ENCODE peak calls at places on chromosomes 2 and 18, in four cellular contexts. One of them, this sample, is unnamed.
A peak's percentile ranks its signal among the peaks of the same experiment; 100 is the strongest.

GRCh38 chr2:43219383-43220228 is 6.8 kb downstream of the ZFP36L2 start:
- DNase-seq in epithelial cell of esophagus: peak; percentile 83
- DNase-seq in prostate gland: peak; percentile 85
- DNase-seq in activated B cell treated with CpG ODN at 0.5 μM for 24 hours: peak; percentile 58
- DNase-seq in this sample: peak; percentile 78

GRCh38 chr18:52060612-52061259 is 279.3 kb upstream of the DCC start:
- DNase-seq in prostate gland: no peak
- DNase-seq in activated B cell treated with CpG ODN at 0.5 μM for 24 hours: no peak
- DNase-seq in epithelial cell of esophagus: no peak
- DNase-seq in this sample: no peak

GRCh38 chr2:85577386-85578242 is at the start of gene VAMP8:
- DNase-seq in epithelial cell of esophagus: peak; percentile 91
- DNase-seq in activated B cell treated with CpG ODN at 0.5 μM for 24 hours: peak; percentile 56
- DNase-seq in prostate gland: peak; percentile 94
- DNase-seq in this sample: no peak

GRCh38 chr2:25851740-25852503 is 26.4 kb downstream of the ASXL2 start:
- DNase-seq in prostate gland: no peak
- DNase-seq in epithelial cell of esophagus: peak; percentile 75
- DNase-seq in activated B cell treated with CpG ODN at 0.5 μM for 24 hours: no peak
- DNase-seq in this sample: peak; percentile 82

GRCh38 chr2:85710687-85711577 is 16.8 kb downstream of the GNLY start:
- DNase-seq in epithelial cell of esophagus: no peak
- DNase-seq in prostate gland: no peak
- DNase-seq in activated B cell treated with CpG ODN at 0.5 μM for 24 hours: no peak
- DNase-seq in this sample: no peak

GRCh38 chr18:58254873-58255511 is 211.0 kb downstream of the NEDD4L start:
- DNase-seq in activated B cell treated with CpG ODN at 0.5 μM for 24 hours: no peak
- DNase-seq in prostate gland: peak; percentile 36
- DNase-seq in epithelial cell of esophagus: no peak
- DNase-seq in this sample: no peak

GRCh38 chr2:102514061-102514785 is 41.2 kb downstream of the SLC9A4 start:
- DNase-seq in prostate gland: no peak
- DNase-seq in epithelial cell of esophagus: peak; percentile 92
- DNase-seq in activated B cell treated with CpG ODN at 0.5 μM for 24 hours: no peak
- DNase-seq in this sample: peak; percentile 81

GRCh38 chr2:157839162-157839801 is 36.8 kb downstream of the ACVR1 start:
- DNase-seq in prostate gland: no peak
- DNase-seq in activated B cell treated with CpG ODN at 0.5 μM for 24 hours: no peak
- DNase-seq in epithelial cell of esophagus: peak; percentile 32
- DNase-seq in this sample: peak; percentile 61

GRCh38 chr2:17879137-17879912 is 858 bp downstream of the KCNS3 start:
- DNase-seq in epithelial cell of esophagus: peak; percentile 81
- DNase-seq in prostate gland: peak; percentile 68
- DNase-seq in activated B cell treated with CpG ODN at 0.5 μM for 24 hours: peak; percentile 30
- DNase-seq in this sample: peak; percentile 22

GRCh38 chr2:147709655-147710054 is 135.2 kb upstream of the ACVR2A start:
- DNase-seq in activated B cell treated with CpG ODN at 0.5 μM for 24 hours: no peak
- DNase-seq in prostate gland: no peak
- DNase-seq in epithelial cell of esophagus: no peak
- DNase-seq in this sample: no peak

GRCh38 chr2:127065932-127066318 is 41.0 kb downstream of the BIN1 start:
- DNase-seq in prostate gland: no peak
- DNase-seq in activated B cell treated with CpG ODN at 0.5 μM for 24 hours: no peak
- DNase-seq in epithelial cell of esophagus: no peak
- DNase-seq in this sample: no peak

GRCh38 chr2:127063701-127064590 is 43.0 kb downstream of the BIN1 start:
- DNase-seq in epithelial cell of esophagus: no peak
- DNase-seq in prostate gland: no peak
- DNase-seq in activated B cell treated with CpG ODN at 0.5 μM for 24 hours: no peak
- DNase-seq in this sample: no peak

GRCh38 chr2:127066942-127067341 is 40.0 kb downstream of the BIN1 start:
- DNase-seq in epithelial cell of esophagus: no peak
- DNase-seq in prostate gland: no peak
- DNase-seq in activated B cell treated with CpG ODN at 0.5 μM for 24 hours: no peak
- DNase-seq in this sample: no peak

GRCh38 chr2:127065299-127065931 is 41.5 kb downstream of the BIN1 start:
- DNase-seq in epithelial cell of esophagus: no peak
- DNase-seq in prostate gland: no peak
- DNase-seq in activated B cell treated with CpG ODN at 0.5 μM for 24 hours: no peak
- DNase-seq in this sample: no peak

GRCh38 chr2:127064642-127065250 is 42.2 kb downstream of the BIN1 start:
- DNase-seq in activated B cell treated with CpG ODN at 0.5 μM for 24 hours: no peak
- DNase-seq in epithelial cell of esophagus: peak; percentile 97
- DNase-seq in prostate gland: peak; percentile 54
- DNase-seq in this sample: peak; percentile 95
- TF ChIP-seq CTCF in activated B cell treated with CpG ODN at 0.5 μM for 24 hours: no peak
- TF ChIP-seq CTCF in epithelial cell of esophagus: no peak
- TF ChIP-seq CTCF in prostate gland: no peak
- TF ChIP-seq CTCF in this sample: peak; percentile 41

GRCh38 chr2:69013837-69014796 is 1.1 kb downstream of the ANTXR1 start:
- DNase-seq in prostate gland: no peak
- DNase-seq in activated B cell treated with CpG ODN at 0.5 μM for 24 hours: no peak
- DNase-seq in epithelial cell of esophagus: no peak
- DNase-seq in this sample: peak; percentile 30

GRCh38 chr2:69011611-69012157 is 1.3 kb upstream of the ANTXR1 start:
- DNase-seq in epithelial cell of esophagus: no peak
- DNase-seq in prostate gland: no peak
- DNase-seq in activated B cell treated with CpG ODN at 0.5 μM for 24 hours: no peak
- DNase-seq in this sample: no peak

GRCh38 chr2:69012310-69013122 is 463 bp upstream of the ANTXR1 start:
- DNase-seq in activated B cell treated with CpG ODN at 0.5 μM for 24 hours: peak; percentile 33
- DNase-seq in prostate gland: peak; percentile 51
- DNase-seq in epithelial cell of esophagus: peak; percentile 49
- DNase-seq in this sample: no peak

GRCh38 chr2:69010437-69011194 is 2.4 kb upstream of the ANTXR1 start:
- DNase-seq in prostate gland: no peak
- DNase-seq in activated B cell treated with CpG ODN at 0.5 μM for 24 hours: no peak
- DNase-seq in epithelial cell of esophagus: no peak
- DNase-seq in this sample: peak; percentile 19

DNA sequence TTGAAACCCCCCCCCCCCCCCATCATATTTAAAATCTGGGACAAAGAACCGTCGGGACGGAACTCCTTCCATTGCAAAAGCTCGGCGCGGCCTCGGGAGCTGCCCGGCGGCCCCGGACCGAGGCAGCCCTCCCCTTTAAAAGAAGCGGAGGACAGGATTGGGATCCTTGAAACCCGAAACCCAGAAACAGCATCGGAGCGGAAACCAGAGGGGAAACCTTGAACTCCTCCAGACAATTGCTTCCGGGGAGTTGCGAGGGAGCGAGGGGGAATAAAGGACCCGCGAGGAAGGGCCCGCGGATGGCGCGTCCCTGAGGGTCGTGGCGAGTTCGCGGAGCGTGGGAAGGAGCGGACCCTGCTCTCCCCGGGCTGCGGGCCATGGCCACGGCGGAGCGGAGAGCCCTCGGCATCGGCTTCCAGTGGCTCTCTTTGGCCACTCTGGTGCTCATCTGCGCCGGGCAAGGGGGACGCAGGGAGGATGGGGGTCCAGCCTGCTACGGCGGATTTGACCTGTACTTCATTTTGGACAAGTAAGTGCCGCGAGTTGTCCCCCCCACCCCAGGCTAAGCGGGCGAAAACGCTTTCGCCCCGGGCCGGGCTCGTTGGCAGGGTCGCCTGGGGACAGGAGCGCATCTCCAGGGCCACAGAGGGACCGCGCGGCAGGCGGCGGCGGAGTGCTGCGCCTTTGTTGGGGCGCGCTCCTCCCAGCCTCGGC is at the start of gene ANTXR1:
- DNase-seq in activated B cell treated with CpG ODN at 0.5 μM for 24 hours: no peak
- DNase-seq in prostate gland: peak; percentile 27
- DNase-seq in epithelial cell of esophagus: peak; percentile 65
- DNase-seq in this sample: peak; percentile 67
- TF ChIP-seq CTCF in activated B cell treated with CpG ODN at 0.5 μM for 24 hours: no peak
- TF ChIP-seq CTCF in prostate gland: no peak
- TF ChIP-seq CTCF in epithelial cell of esophagus: no peak
- TF ChIP-seq CTCF in this sample: peak; percentile 69

DNA sequence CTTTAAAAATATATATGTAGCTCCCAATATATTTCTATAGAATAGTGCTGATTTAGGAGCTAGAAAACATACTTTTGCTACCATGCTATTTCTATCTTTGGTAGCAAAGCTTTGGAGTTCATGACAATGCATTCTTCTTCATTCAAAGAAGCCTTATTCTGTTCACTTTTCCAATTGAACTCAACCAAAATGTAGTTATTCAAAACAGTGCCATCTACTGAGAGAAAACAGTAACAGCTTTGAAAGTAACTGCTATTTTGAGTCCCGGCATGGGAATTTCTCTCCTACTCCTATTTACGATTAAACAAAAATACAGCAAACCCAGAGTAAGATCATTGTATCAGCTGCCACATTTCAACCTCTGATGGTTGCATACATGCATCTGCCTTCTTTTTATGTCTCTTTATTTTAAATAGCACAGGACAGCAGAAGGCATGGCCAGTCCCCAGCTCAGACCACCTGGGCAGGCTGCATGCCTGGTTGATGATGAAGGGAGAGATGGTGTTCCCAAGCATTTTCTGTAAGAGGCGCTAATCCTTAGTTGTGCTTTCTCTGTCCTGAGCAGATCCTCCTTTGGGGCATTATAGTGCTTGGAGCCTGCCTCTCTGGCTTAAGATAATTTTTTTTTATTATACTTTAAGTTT is 69.7 kb upstream of the SULT1C3 start:
- DNase-seq in activated B cell treated with CpG ODN at 0.5 μM for 24 hours: no peak
- DNase-seq in prostate gland: no peak
- DNase-seq in epithelial cell of esophagus: peak; percentile 43
- DNase-seq in this sample: peak; percentile 32
- TF ChIP-seq CTCF in activated B cell treated with CpG ODN at 0.5 μM for 24 hours: no peak
- TF ChIP-seq CTCF in prostate gland: no peak
- TF ChIP-seq CTCF in epithelial cell of esophagus: peak; percentile 54
- TF ChIP-seq CTCF in this sample: peak; percentile 75

GRCh38 chr2:191749181-191749540 is 71.2 kb downstream of the NABP1 start:
- DNase-seq in activated B cell treated with CpG ODN at 0.5 μM for 24 hours: no peak
- DNase-seq in prostate gland: no peak
- DNase-seq in epithelial cell of esophagus: peak; percentile 50
- DNase-seq in this sample: no peak
- TF ChIP-seq CTCF in activated B cell treated with CpG ODN at 0.5 μM for 24 hours: no peak
- TF ChIP-seq CTCF in prostate gland: no peak
- TF ChIP-seq CTCF in epithelial cell of esophagus: no peak
- TF ChIP-seq CTCF in this sample: no peak

DNA sequence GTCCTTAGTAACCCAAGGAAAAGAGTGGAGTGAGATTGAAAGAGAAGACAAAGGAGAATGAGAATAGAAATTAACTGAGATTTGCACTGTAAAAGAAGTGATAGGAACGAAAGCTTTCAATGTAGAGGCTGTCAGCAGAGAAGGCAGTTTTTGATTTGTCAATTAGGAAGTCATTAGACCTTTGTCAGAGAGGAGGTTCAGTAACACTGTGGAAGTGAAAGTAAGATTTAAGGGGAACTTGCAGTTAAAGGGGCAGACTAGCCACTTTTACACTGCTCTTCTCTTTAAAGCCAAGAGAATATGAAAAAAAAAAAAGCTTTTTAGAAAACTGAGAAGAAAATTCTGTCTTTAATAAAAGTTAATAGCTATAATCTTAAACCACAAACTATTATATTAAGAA is 11.5 kb upstream of the KYNU start:
- DNase-seq in activated B cell treated with CpG ODN at 0.5 μM for 24 hours: no peak
- DNase-seq in prostate gland: no peak
- DNase-seq in epithelial cell of esophagus: no peak
- DNase-seq in this sample: no peak
- TF ChIP-seq CTCF in activated B cell treated with CpG ODN at 0.5 μM for 24 hours: no peak
- TF ChIP-seq CTCF in prostate gland: no peak
- TF ChIP-seq CTCF in epithelial cell of esophagus: no peak
- TF ChIP-seq CTCF in this sample: no peak

GRCh38 chr2:44897406-44897805 is 44.1 kb upstream of the SIX3 start:
- DNase-seq in epithelial cell of esophagus: peak; percentile 6
- DNase-seq in activated B cell treated with CpG ODN at 0.5 μM for 24 hours: no peak
- DNase-seq in prostate gland: no peak
- DNase-seq in this sample: no peak
- TF ChIP-seq CTCF in epithelial cell of esophagus: no peak
- TF ChIP-seq CTCF in activated B cell treated with CpG ODN at 0.5 μM for 24 hours: no peak
- TF ChIP-seq CTCF in prostate gland: no peak
- TF ChIP-seq CTCF in this sample: no peak

GRCh38 chr2:124024491-124025348 is at the start of gene CNTNAP5:
- DNase-seq in activated B cell treated with CpG ODN at 0.5 μM for 24 hours: no peak
- DNase-seq in prostate gland: no peak
- DNase-seq in epithelial cell of esophagus: peak; percentile 52
- DNase-seq in this sample: no peak

GRCh38 chr2:124032799-124033198 is 7.7 kb downstream of the CNTNAP5 start:
- DNase-seq in epithelial cell of esophagus: no peak
- DNase-seq in activated B cell treated with CpG ODN at 0.5 μM for 24 hours: no peak
- DNase-seq in prostate gland: no peak
- DNase-seq in this sample: no peak

GRCh38 chr2:124025896-124026295 is 809 bp downstream of the CNTNAP5 start:
- DNase-seq in activated B cell treated with CpG ODN at 0.5 μM for 24 hours: no peak
- DNase-seq in epithelial cell of esophagus: no peak
- DNase-seq in prostate gland: no peak
- DNase-seq in this sample: no peak

GRCh38 chr2:124025349-124025720 is 248 bp downstream of the CNTNAP5 start:
- DNase-seq in activated B cell treated with CpG ODN at 0.5 μM for 24 hours: no peak
- DNase-seq in epithelial cell of esophagus: no peak
- DNase-seq in prostate gland: no peak
- DNase-seq in this sample: no peak

GRCh38 chr2:124027182-124027581 is 2.1 kb downstream of the CNTNAP5 start:
- DNase-seq in activated B cell treated with CpG ODN at 0.5 μM for 24 hours: no peak
- DNase-seq in epithelial cell of esophagus: peak; percentile 62
- DNase-seq in prostate gland: peak; percentile 9
- DNase-seq in this sample: peak; percentile 16
- TF ChIP-seq CTCF in activated B cell treated with CpG ODN at 0.5 μM for 24 hours: no peak
- TF ChIP-seq CTCF in epithelial cell of esophagus: peak; percentile 63
- TF ChIP-seq CTCF in prostate gland: peak; percentile 44
- TF ChIP-seq CTCF in this sample: peak; percentile 74

GRCh38 chr2:130337735-130338325 is 4.9 kb upstream of the IMP4 start:
- DNase-seq in activated B cell treated with CpG ODN at 0.5 μM for 24 hours: no peak
- DNase-seq in prostate gland: no peak
- DNase-seq in epithelial cell of esophagus: peak; percentile 32
- DNase-seq in this sample: peak; percentile 66

GRCh38 chr2:130338793-130339345 is 3.8 kb upstream of the IMP4 start:
- DNase-seq in prostate gland: no peak
- DNase-seq in activated B cell treated with CpG ODN at 0.5 μM for 24 hours: no peak
- DNase-seq in epithelial cell of esophagus: no peak
- DNase-seq in this sample: no peak

GRCh38 chr2:130336150-130336876 is 6.4 kb upstream of the IMP4 start:
- DNase-seq in activated B cell treated with CpG ODN at 0.5 μM for 24 hours: no peak
- DNase-seq in prostate gland: no peak
- DNase-seq in epithelial cell of esophagus: no peak
- DNase-seq in this sample: no peak

GRCh38 chr2:130335226-130335625 is 7.5 kb upstream of the IMP4 start:
- DNase-seq in activated B cell treated with CpG ODN at 0.5 μM for 24 hours: no peak
- DNase-seq in epithelial cell of esophagus: no peak
- DNase-seq in prostate gland: no peak
- DNase-seq in this sample: no peak

GRCh38 chr2:130336877-130337734 is 5.6 kb upstream of the IMP4 start:
- DNase-seq in prostate gland: peak; percentile 88
- DNase-seq in activated B cell treated with CpG ODN at 0.5 μM for 24 hours: no peak
- DNase-seq in epithelial cell of esophagus: peak; percentile 80
- DNase-seq in this sample: peak; percentile 72
- TF ChIP-seq CTCF in prostate gland: no peak
- TF ChIP-seq CTCF in activated B cell treated with CpG ODN at 0.5 μM for 24 hours: no peak
- TF ChIP-seq CTCF in epithelial cell of esophagus: no peak
- TF ChIP-seq CTCF in this sample: peak; percentile 35